ENCODE peak calls at places on chromosomes 11 and 22, in six cellular contexts. One of them, this sample, is unnamed.

GRCh38 chr11:19243143-19243542 is 2.4 kb upstream of the E2F8 start:
- DNase-seq in T follicular helper cell: no peak
- DNase-seq in amniotic stem cell: no peak
- DNase-seq in AG20443: no peak
- DNase-seq in fibroblast of pulmonary artery: no peak
- DNase-seq in putamen: no peak
- DNase-seq in this sample: no peak

GRCh38 chr11:43870981-43871550 is 9.6 kb upstream of the ALKBH3 start:
- DNase-seq in T follicular helper cell: no peak
- DNase-seq in amniotic stem cell: no peak
- DNase-seq in AG20443: no peak
- DNase-seq in fibroblast of pulmonary artery: no peak
- DNase-seq in putamen: peak
- DNase-seq in this sample: no peak

GRCh38 chr11:122791411-122791810 is 46.9 kb upstream of the CRTAM start:
- DNase-seq in T follicular helper cell: no peak
- DNase-seq in amniotic stem cell: no peak
- DNase-seq in AG20443: no peak
- DNase-seq in fibroblast of pulmonary artery: no peak
- DNase-seq in putamen: no peak
- DNase-seq in this sample: no peak

GRCh38 chr11:65553301-65554001 is 4.7 kb downstream of the LTBP3 start:
- DNase-seq in T follicular helper cell: peak
- DNase-seq in amniotic stem cell: no peak
- DNase-seq in AG20443: no peak
- DNase-seq in fibroblast of pulmonary artery: no peak
- DNase-seq in putamen: no peak
- DNase-seq in this sample: no peak

GRCh38 chr11:68569357-68569756 is 108.8 kb downstream of the PPP6R3 start:
- DNase-seq in T follicular helper cell: no peak
- DNase-seq in amniotic stem cell: no peak
- DNase-seq in AG20443: no peak
- DNase-seq in fibroblast of pulmonary artery: no peak
- DNase-seq in putamen: no peak
- DNase-seq in this sample: no peak

GRCh38 chr22:49507607-49508292 is 319.9 kb downstream of the BRD1 start:
- DNase-seq in T follicular helper cell: no peak
- DNase-seq in amniotic stem cell: no peak
- DNase-seq in AG20443: no peak
- DNase-seq in fibroblast of pulmonary artery: no peak
- DNase-seq in putamen: no peak
- DNase-seq in this sample: no peak

GRCh38 chr11:112408551-112408950 is 147.9 kb upstream of the PLET1 start:
- DNase-seq in T follicular helper cell: no peak
- DNase-seq in amniotic stem cell: no peak
- DNase-seq in AG20443: no peak
- DNase-seq in fibroblast of pulmonary artery: no peak
- DNase-seq in putamen: no peak
- DNase-seq in this sample: no peak

GRCh38 chr22:46001046-46001425 is 24.1 kb upstream of the WNT7B start:
- DNase-seq in T follicular helper cell: no peak
- DNase-seq in amniotic stem cell: no peak
- DNase-seq in AG20443: no peak
- DNase-seq in fibroblast of pulmonary artery: no peak
- DNase-seq in putamen: no peak
- DNase-seq in this sample: no peak

GRCh38 chr11:106958506-106959248 is 59.6 kb downstream of the GUCY1A2 start:
- DNase-seq in T follicular helper cell: no peak
- DNase-seq in amniotic stem cell: no peak
- DNase-seq in AG20443: no peak
- DNase-seq in fibroblast of pulmonary artery: peak
- DNase-seq in putamen: no peak
- DNase-seq in this sample: no peak

GRCh38 chr22:23219787-23220484 is 39.6 kb downstream of the BCR start:
- DNase-seq in T follicular helper cell: no peak
- DNase-seq in amniotic stem cell: no peak
- DNase-seq in AG20443: peak
- DNase-seq in fibroblast of pulmonary artery: peak
- DNase-seq in putamen: no peak
- DNase-seq in this sample: no peak

GRCh38 chr22:37088750-37089408 is 20.6 kb downstream of the TMPRSS6 start:
- DNase-seq in T follicular helper cell: no peak
- DNase-seq in amniotic stem cell: no peak
- DNase-seq in AG20443: no peak
- DNase-seq in fibroblast of pulmonary artery: no peak
- DNase-seq in putamen: no peak
- DNase-seq in this sample: no peak

GRCh38 chr22:22810471-22810870 is 77.1 kb upstream of the IGLL5 start:
- DNase-seq in T follicular helper cell: no peak
- DNase-seq in amniotic stem cell: no peak
- DNase-seq in AG20443: no peak
- DNase-seq in fibroblast of pulmonary artery: no peak
- DNase-seq in putamen: no peak
- DNase-seq in this sample: no peak

GRCh38 chr22:23823331-23823791 is 15.4 kb downstream of the DERL3 start:
- DNase-seq in T follicular helper cell: no peak
- DNase-seq in amniotic stem cell: no peak
- DNase-seq in AG20443: no peak
- DNase-seq in fibroblast of pulmonary artery: peak
- DNase-seq in putamen: no peak
- DNase-seq in this sample: no peak

GRCh38 chr22:48474881-48475280 is 1352.8 kb downstream of the BRD1 start:
- DNase-seq in T follicular helper cell: no peak
- DNase-seq in amniotic stem cell: no peak
- DNase-seq in AG20443: no peak
- DNase-seq in fibroblast of pulmonary artery: no peak
- DNase-seq in putamen: no peak
- DNase-seq in this sample: no peak

GRCh38 chr22:46622081-46622521 is 1.9 kb downstream of the GRAMD4 start:
- DNase-seq in T follicular helper cell: no peak
- DNase-seq in amniotic stem cell: no peak
- DNase-seq in AG20443: no peak
- DNase-seq in fibroblast of pulmonary artery: no peak
- DNase-seq in putamen: peak
- DNase-seq in this sample: no peak

GRCh38 chr11:45021001-45021400 is 70.3 kb upstream of the TP53I11 start:
- DNase-seq in T follicular helper cell: no peak
- DNase-seq in amniotic stem cell: no peak
- DNase-seq in AG20443: no peak
- DNase-seq in fibroblast of pulmonary artery: no peak
- DNase-seq in putamen: no peak
- DNase-seq in this sample: no peak

GRCh38 chr22:40118979-40119378 is 58.7 kb upstream of the TNRC6B start:
- DNase-seq in T follicular helper cell: no peak
- DNase-seq in amniotic stem cell: no peak
- DNase-seq in AG20443: no peak
- DNase-seq in fibroblast of pulmonary artery: no peak
- DNase-seq in putamen: no peak
- DNase-seq in this sample: no peak

GRCh38 chr11:75480185-75480889 is 45.4 kb downstream of the GDPD5 start:
- DNase-seq in T follicular helper cell: no peak
- DNase-seq in amniotic stem cell: no peak
- DNase-seq in AG20443: no peak
- DNase-seq in fibroblast of pulmonary artery: no peak
- DNase-seq in putamen: no peak
- DNase-seq in this sample: no peak

GRCh38 chr11:43779306-43779705 is 98.8 kb downstream of the HSD17B12 start:
- DNase-seq in T follicular helper cell: no peak
- DNase-seq in amniotic stem cell: no peak
- DNase-seq in AG20443: no peak
- DNase-seq in fibroblast of pulmonary artery: no peak
- DNase-seq in putamen: no peak
- DNase-seq in this sample: no peak

GRCh38 chr11:7538023-7538422 is 24.2 kb downstream of the PPFIBP2 start:
- DNase-seq in T follicular helper cell: no peak
- DNase-seq in amniotic stem cell: no peak
- DNase-seq in AG20443: peak
- DNase-seq in fibroblast of pulmonary artery: no peak
- DNase-seq in putamen: no peak
- DNase-seq in this sample: no peak

GRCh38 chr11:65559951-65560537 is 1.9 kb upstream of the LTBP3 start:
- DNase-seq in T follicular helper cell: no peak
- DNase-seq in amniotic stem cell: no peak
- DNase-seq in AG20443: no peak
- DNase-seq in fibroblast of pulmonary artery: peak
- DNase-seq in putamen: no peak
- DNase-seq in this sample: no peak

GRCh38 chr22:39474351-39474991 is 17.7 kb downstream of the MGAT3 start:
- DNase-seq in T follicular helper cell: no peak
- DNase-seq in amniotic stem cell: no peak
- DNase-seq in AG20443: peak
- DNase-seq in fibroblast of pulmonary artery: no peak
- DNase-seq in putamen: no peak
- DNase-seq in this sample: peak

GRCh38 chr22:44659140-44659539 is 42.9 kb upstream of the PRR5 start:
- DNase-seq in T follicular helper cell: no peak
- DNase-seq in amniotic stem cell: no peak
- DNase-seq in AG20443: peak
- DNase-seq in fibroblast of pulmonary artery: no peak
- DNase-seq in putamen: peak
- DNase-seq in this sample: no peak

GRCh38 chr11:57180964-57181363 is 789 bp upstream of the LRRC55 start:
- DNase-seq in T follicular helper cell: no peak
- DNase-seq in amniotic stem cell: no peak
- DNase-seq in AG20443: no peak
- DNase-seq in fibroblast of pulmonary artery: no peak
- DNase-seq in putamen: no peak
- DNase-seq in this sample: no peak

GRCh38 chr11:106697058-106697457 is 321.2 kb downstream of the GUCY1A2 start:
- DNase-seq in T follicular helper cell: no peak
- DNase-seq in amniotic stem cell: peak
- DNase-seq in AG20443: peak
- DNase-seq in fibroblast of pulmonary artery: peak
- DNase-seq in putamen: peak
- DNase-seq in this sample: no peak

GRCh38 chr22:23053912-23054530 is 16.3 kb upstream of the GNAZ start:
- DNase-seq in T follicular helper cell: no peak
- DNase-seq in amniotic stem cell: no peak
- DNase-seq in AG20443: no peak
- DNase-seq in fibroblast of pulmonary artery: no peak
- DNase-seq in putamen: no peak
- DNase-seq in this sample: no peak

GRCh38 chr11:8382436-8383053 is 118.9 kb upstream of the LMO1 start:
- DNase-seq in T follicular helper cell: no peak
- DNase-seq in amniotic stem cell: peak
- DNase-seq in AG20443: peak
- DNase-seq in fibroblast of pulmonary artery: peak
- DNase-seq in putamen: no peak
- DNase-seq in this sample: no peak

GRCh38 chr11:60288531-60288930 is 8.1 kb downstream of the MS4A4A start:
- DNase-seq in T follicular helper cell: no peak
- DNase-seq in amniotic stem cell: no peak
- DNase-seq in AG20443: no peak
- DNase-seq in fibroblast of pulmonary artery: no peak
- DNase-seq in putamen: no peak
- DNase-seq in this sample: no peak

GRCh38 chr22:21025266-21025665 is 7.1 kb downstream of the SLC7A4 start:
- DNase-seq in T follicular helper cell: no peak
- DNase-seq in amniotic stem cell: no peak
- DNase-seq in AG20443: no peak
- DNase-seq in fibroblast of pulmonary artery: no peak
- DNase-seq in putamen: no peak
- DNase-seq in this sample: no peak

GRCh38 chr11:3164138-3164539 is 971 bp downstream of the OSBPL5 start:
- DNase-seq in T follicular helper cell: no peak
- DNase-seq in amniotic stem cell: no peak
- DNase-seq in AG20443: no peak
- DNase-seq in fibroblast of pulmonary artery: no peak
- DNase-seq in putamen: no peak
- DNase-seq in this sample: no peak

GRCh38 chr22:30694638-30695350 is at the start of gene OSBP2:
- DNase-seq in T follicular helper cell: no peak
- DNase-seq in amniotic stem cell: no peak
- DNase-seq in AG20443: peak
- DNase-seq in fibroblast of pulmonary artery: no peak
- DNase-seq in putamen: peak
- DNase-seq in this sample: peak

GRCh38 chr22:46781291-46781690 is 18.8 kb downstream of the TBC1D22A start:
- DNase-seq in T follicular helper cell: no peak
- DNase-seq in amniotic stem cell: no peak
- DNase-seq in AG20443: no peak
- DNase-seq in fibroblast of pulmonary artery: no peak
- DNase-seq in putamen: no peak
- DNase-seq in this sample: no peak

GRCh38 chr11:130490682-130491449 is 42.4 kb downstream of the ADAMTS15 start:
- DNase-seq in T follicular helper cell: no peak
- DNase-seq in amniotic stem cell: no peak
- DNase-seq in AG20443: no peak
- DNase-seq in fibroblast of pulmonary artery: no peak
- DNase-seq in putamen: no peak
- DNase-seq in this sample: no peak

GRCh38 chr22:20237480-20238440 is 30.4 kb downstream of the RTN4R start:
- DNase-seq in T follicular helper cell: peak
- DNase-seq in amniotic stem cell: no peak
- DNase-seq in AG20443: no peak
- DNase-seq in fibroblast of pulmonary artery: no peak
- DNase-seq in putamen: no peak
- DNase-seq in this sample: no peak

GRCh38 chr11:96486890-96487633 is 97.2 kb downstream of the JRKL start:
- DNase-seq in T follicular helper cell: no peak
- DNase-seq in amniotic stem cell: peak
- DNase-seq in AG20443: no peak
- DNase-seq in fibroblast of pulmonary artery: peak
- DNase-seq in putamen: no peak
- DNase-seq in this sample: peak

GRCh38 chr11:3880724-3881123 is 25.3 kb downstream of the STIM1 start:
- DNase-seq in T follicular helper cell: no peak
- DNase-seq in amniotic stem cell: no peak
- DNase-seq in AG20443: no peak
- DNase-seq in fibroblast of pulmonary artery: peak
- DNase-seq in putamen: no peak
- DNase-seq in this sample: no peak

GRCh38 chr11:71240865-71241691 is 11.3 kb downstream of the SHANK2 start:
- DNase-seq in T follicular helper cell: no peak
- DNase-seq in amniotic stem cell: peak
- DNase-seq in AG20443: peak
- DNase-seq in fibroblast of pulmonary artery: peak
- DNase-seq in putamen: no peak
- DNase-seq in this sample: peak

GRCh38 chr22:17939579-17939978 is 84.8 kb downstream of the MICAL3 start:
- DNase-seq in T follicular helper cell: no peak
- DNase-seq in amniotic stem cell: no peak
- DNase-seq in AG20443: no peak
- DNase-seq in fibroblast of pulmonary artery: no peak
- DNase-seq in putamen: no peak
- DNase-seq in this sample: no peak

This sample was measured in Caco-2.